ENCODE peak calls at places on chromosomes 6 and 20, in four cellular contexts. U is fibroblast of lung, Q is nephron progenitor cell, H is GM04504. X is an unnamed sample.

GRCh38 chr6:170374571-170375444 is 68.2 kb downstream of the FAM120B start:
- DNase-seq in U (peak), Q (no peak), H (no peak), X (no peak)

GRCh38 chr20:50969416-50969815 is 10.8 kb downstream of the MOCS3 start:
- DNase-seq in U (no peak), Q (no peak), H (no peak), X (no peak)

GRCh38 chr20:23835716-23836115 is 9.2 kb upstream of the CST2 start:
- DNase-seq in U (no peak), Q (no peak), H (no peak), X (no peak)

GRCh38 chr6:119541132-119541905 is 191.8 kb upstream of the MAN1A1 start:
- DNase-seq in U (peak), Q (no peak), H (peak), X (peak)

GRCh38 chr6:32154514-32155161 is 697 bp downstream of the PPT2 start:
- DNase-seq in U (peak), Q (peak), H (no peak), X (no peak)

GRCh38 chr20:63522981-63523611 is 2.5 kb downstream of the PPDPF start:
- DNase-seq in U (no peak), Q (no peak), H (no peak), X (no peak)

GRCh38 chr20:62591591-62591990 is 50.7 kb upstream of the SLCO4A1 start:
- DNase-seq in U (no peak), Q (no peak), H (no peak), X (no peak)

GRCh38 chr6:24991748-24992467 is 56.1 kb upstream of the RIPOR2 start:
- DNase-seq in U (peak), Q (peak), H (no peak), X (no peak)

GRCh38 chr6:25590986-25591385 is 61.0 kb upstream of the SCGN start:
- DNase-seq in U (no peak), Q (no peak), H (no peak), X (no peak)

GRCh38 chr20:37552415-37552814 is 24.7 kb upstream of the BLCAP start:
- DNase-seq in U (no peak), Q (no peak), H (no peak), X (peak)

GRCh38 chr6:5011346-5011745 is 7.5 kb upstream of the RPP40 start:
- DNase-seq in U (no peak), Q (no peak), H (no peak), X (no peak)

GRCh38 chr6:112879920-112880413 is 532.8 kb downstream of the RFPL4B start:
- DNase-seq in U (no peak), Q (no peak), H (no peak), X (no peak)

GRCh38 chr6:56370591-56371198 is 123.3 kb upstream of the COL21A1 start:
- DNase-seq in U (peak), Q (no peak), H (peak), X (peak)

GRCh38 chr20:20614391-20614790 is 98.1 kb downstream of the RALGAPA2 start:
- DNase-seq in U (no peak), Q (no peak), H (no peak), X (no peak)

GRCh38 chr6:56708810-56709597 is 66.3 kb upstream of the DST start:
- DNase-seq in U (peak), Q (no peak), H (peak), X (peak)

GRCh38 chr6:56364482-56365313 is 117.3 kb upstream of the COL21A1 start:
- DNase-seq in U (peak), Q (no peak), H (no peak), X (no peak)

GRCh38 chr20:38091447-38092216 is 58.1 kb downstream of the RPRD1B start:
- DNase-seq in U (peak), Q (no peak), H (no peak), X (no peak)

GRCh38 chr6:16335176-16335575 is 96.8 kb downstream of the GMPR start:
- DNase-seq in U (no peak), Q (no peak), H (no peak), X (no peak)

GRCh38 chr6:109172096-109172495 is 76.8 kb downstream of the CEP57L1 start:
- DNase-seq in U (no peak), Q (no peak), H (no peak), X (no peak)

GRCh38 chr6:17656092-17656491 is 50.6 kb downstream of the NUP153 start:
- DNase-seq in U (peak), Q (no peak), H (no peak), X (no peak)

GRCh38 chr20:64064145-64064698 is 1.2 kb downstream of the TCEA2 start:
- DNase-seq in U (peak), Q (no peak), H (peak), X (no peak)

GRCh38 chr6:175680-176079 is 116.6 kb upstream of the DUSP22 start:
- DNase-seq in U (no peak), Q (no peak), H (no peak), X (no peak)

GRCh38 chr20:51402201-51402600 is 140.3 kb downstream of the NFATC2 start:
- DNase-seq in U (peak), Q (no peak), H (no peak), X (no peak)

GRCh38 chr6:79617521-79617941 is 13.6 kb upstream of the SH3BGRL2 start:
- DNase-seq in U (no peak), Q (no peak), H (no peak), X (no peak)

X was measured in HS-5.